ENCODE peak calls at places on chromosomes 11 and 22, in eight cellular contexts. One of them, this sample, is unnamed. For H3K9me2, the result is how much of the 10 kb centered on the place peaks cover.

GRCh38 chr11:17407575-17407974 is 19.1 kb upstream of the KCNJ11 start:
- DNase-seq in SK-N-SH: no peak
- DNase-seq in OCI-LY7: no peak
- DNase-seq in PC-3: no peak
- DNase-seq in HCT116: no peak
- DNase-seq in GM23248: no peak
- DNase-seq in hepatocyte: no peak
- DNase-seq in MM.1S: no peak
- DNase-seq in this sample: no peak

GRCh38 chr22:31136155-31136554 is 4.2 kb downstream of the PLA2G3 start:
- DNase-seq in SK-N-SH: no peak
- DNase-seq in OCI-LY7: no peak
- DNase-seq in PC-3: no peak
- DNase-seq in HCT116: no peak
- DNase-seq in GM23248: no peak
- DNase-seq in hepatocyte: no peak
- DNase-seq in MM.1S: no peak
- DNase-seq in this sample: no peak

GRCh38 chr11:113351490-113351889 is 36.1 kb upstream of the ANKK1 start:
- DNase-seq in SK-N-SH: no peak
- DNase-seq in OCI-LY7: no peak
- DNase-seq in PC-3: no peak
- DNase-seq in HCT116: no peak
- DNase-seq in GM23248: no peak
- DNase-seq in hepatocyte: peak
- DNase-seq in MM.1S: no peak
- DNase-seq in this sample: no peak

GRCh38 chr11:105960252-105961245 is 61.5 kb downstream of the MSANTD4 start:
- DNase-seq in SK-N-SH: no peak
- DNase-seq in OCI-LY7: no peak
- DNase-seq in PC-3: no peak
- DNase-seq in HCT116: no peak
- DNase-seq in GM23248: no peak
- DNase-seq in hepatocyte: peak
- DNase-seq in MM.1S: no peak
- DNase-seq in this sample: peak

GRCh38 chr11:11265994-11266606 is 87.0 kb downstream of the CSNK2A3 start:
- DNase-seq in SK-N-SH: peak
- DNase-seq in OCI-LY7: peak
- DNase-seq in PC-3: peak
- DNase-seq in HCT116: peak
- DNase-seq in GM23248: peak
- DNase-seq in hepatocyte: peak
- DNase-seq in MM.1S: peak
- DNase-seq in this sample: peak

GRCh38 chr11:118215262-118215661 is 9.5 kb downstream of the JAML start:
- DNase-seq in SK-N-SH: no peak
- DNase-seq in OCI-LY7: peak
- DNase-seq in PC-3: no peak
- DNase-seq in HCT116: no peak
- DNase-seq in GM23248: no peak
- DNase-seq in hepatocyte: no peak
- DNase-seq in MM.1S: no peak
- DNase-seq in this sample: no peak

GRCh38 chr11:9397746-9398680 is 13.6 kb downstream of the IPO7 start:
- DNase-seq in SK-N-SH: no peak
- DNase-seq in OCI-LY7: no peak
- DNase-seq in PC-3: no peak
- DNase-seq in HCT116: no peak
- DNase-seq in GM23248: peak
- DNase-seq in hepatocyte: no peak
- DNase-seq in MM.1S: no peak
- DNase-seq in this sample: no peak

GRCh38 chr22:19178659-19179471 is at the start of gene SLC25A1:
- DNase-seq in SK-N-SH: peak
- DNase-seq in OCI-LY7: peak
- DNase-seq in PC-3: peak
- DNase-seq in HCT116: peak
- DNase-seq in GM23248: peak
- DNase-seq in hepatocyte: peak
- DNase-seq in MM.1S: peak
- DNase-seq in this sample: peak

GRCh38 chr11:103903621-103904323 is 132.7 kb upstream of the DDI1 start:
- DNase-seq in SK-N-SH: no peak
- DNase-seq in OCI-LY7: peak
- DNase-seq in PC-3: no peak
- DNase-seq in HCT116: no peak
- DNase-seq in GM23248: no peak
- DNase-seq in hepatocyte: no peak
- DNase-seq in MM.1S: peak
- DNase-seq in this sample: no peak

GRCh38 chr22:50046019-50046415 is 12.1 kb downstream of the TTLL8 start:
- DNase-seq in SK-N-SH: no peak
- DNase-seq in OCI-LY7: no peak
- DNase-seq in PC-3: no peak
- DNase-seq in HCT116: no peak
- DNase-seq in GM23248: no peak
- DNase-seq in hepatocyte: no peak
- DNase-seq in MM.1S: no peak
- DNase-seq in this sample: peak

GRCh38 chr22:19823638-19824196 is 31.0 kb downstream of the GNB1L start:
- DNase-seq in SK-N-SH: no peak
- DNase-seq in OCI-LY7: no peak
- DNase-seq in PC-3: no peak
- DNase-seq in HCT116: no peak
- DNase-seq in GM23248: no peak
- DNase-seq in hepatocyte: peak
- DNase-seq in MM.1S: peak
- DNase-seq in this sample: no peak

GRCh38 chr11:15176646-15177163 is 62.0 kb downstream of the INSC start:
- DNase-seq in SK-N-SH: no peak
- DNase-seq in OCI-LY7: no peak
- DNase-seq in PC-3: no peak
- DNase-seq in HCT116: no peak
- DNase-seq in GM23248: no peak
- DNase-seq in hepatocyte: no peak
- DNase-seq in MM.1S: no peak
- DNase-seq in this sample: no peak

GRCh38 chr11:2270322-2271076 is at the start of gene ASCL2:
- DNase-seq in SK-N-SH: peak
- DNase-seq in OCI-LY7: no peak
- DNase-seq in PC-3: no peak
- DNase-seq in HCT116: no peak
- DNase-seq in GM23248: no peak
- DNase-seq in hepatocyte: peak
- DNase-seq in MM.1S: no peak
- DNase-seq in this sample: peak

GRCh38 chr22:47129902-47130301 is 367.5 kb downstream of the TBC1D22A start:
- DNase-seq in SK-N-SH: no peak
- DNase-seq in OCI-LY7: no peak
- DNase-seq in PC-3: peak
- DNase-seq in HCT116: peak
- DNase-seq in GM23248: peak
- DNase-seq in hepatocyte: peak
- DNase-seq in MM.1S: no peak
- DNase-seq in this sample: no peak

GRCh38 chr22:45872659-45873263 is 104.2 kb downstream of the WNT7B start:
- DNase-seq in SK-N-SH: no peak
- DNase-seq in OCI-LY7: no peak
- DNase-seq in PC-3: no peak
- DNase-seq in HCT116: no peak
- DNase-seq in GM23248: no peak
- DNase-seq in hepatocyte: no peak
- DNase-seq in MM.1S: no peak
- DNase-seq in this sample: no peak

GRCh38 chr11:108895579-108896480 is 231.0 kb downstream of the DDX10 start:
- DNase-seq in SK-N-SH: no peak
- DNase-seq in OCI-LY7: no peak
- DNase-seq in PC-3: peak
- DNase-seq in HCT116: no peak
- DNase-seq in GM23248: peak
- DNase-seq in hepatocyte: no peak
- DNase-seq in MM.1S: no peak
- DNase-seq in this sample: no peak

GRCh38 chr11:126664193-126664592 is 308.7 kb downstream of the ST3GAL4 start:
- DNase-seq in SK-N-SH: no peak
- DNase-seq in OCI-LY7: no peak
- DNase-seq in PC-3: no peak
- DNase-seq in HCT116: no peak
- DNase-seq in GM23248: no peak
- DNase-seq in hepatocyte: no peak
- DNase-seq in MM.1S: no peak
- DNase-seq in this sample: no peak

GRCh38 chr11:126664643-126665042 is 309.2 kb downstream of the ST3GAL4 start:
- DNase-seq in SK-N-SH: no peak
- DNase-seq in OCI-LY7: no peak
- DNase-seq in PC-3: no peak
- DNase-seq in HCT116: no peak
- DNase-seq in GM23248: no peak
- DNase-seq in hepatocyte: no peak
- DNase-seq in MM.1S: no peak
- DNase-seq in this sample: no peak

GRCh38 chr11:126669416-126669815 is 313.9 kb downstream of the ST3GAL4 start:
- DNase-seq in SK-N-SH: no peak
- DNase-seq in OCI-LY7: no peak
- DNase-seq in PC-3: no peak
- DNase-seq in HCT116: no peak
- DNase-seq in GM23248: peak
- DNase-seq in hepatocyte: no peak
- DNase-seq in MM.1S: no peak
- DNase-seq in this sample: no peak
- TF ChIP-seq EZH2phosphoT487 in SK-N-SH: no peak
- TF ChIP-seq EZH2phosphoT487 in OCI-LY7: no peak
- TF ChIP-seq EZH2phosphoT487 in PC-3: no peak
- TF ChIP-seq EZH2phosphoT487 in HCT116: no peak
- TF ChIP-seq EZH2phosphoT487 in GM23248: no peak
- TF ChIP-seq EZH2phosphoT487 in hepatocyte: no peak
- TF ChIP-seq EZH2phosphoT487 in MM.1S: no peak
- TF ChIP-seq EZH2phosphoT487 in this sample: no peak

GRCh38 chr11:6356503-6356902 is 33.8 kb upstream of the SMPD1 start:
- DNase-seq in SK-N-SH: no peak
- DNase-seq in OCI-LY7: no peak
- DNase-seq in PC-3: no peak
- DNase-seq in HCT116: no peak
- DNase-seq in GM23248: peak
- DNase-seq in hepatocyte: no peak
- DNase-seq in MM.1S: no peak
- DNase-seq in this sample: no peak
- H3K9me2 ChIP-seq in SK-N-SH: under half
- H3K9me2 ChIP-seq in OCI-LY7: under half
- H3K9me2 ChIP-seq in PC-3: under half
- H3K9me2 ChIP-seq in HCT116: under half
- H3K9me2 ChIP-seq in GM23248: under half
- H3K9me2 ChIP-seq in hepatocyte: under half
- H3K9me2 ChIP-seq in MM.1S: under half
- H3K9me2 ChIP-seq in this sample: under half

GRCh38 chr11:69209038-69209350 is 53.3 kb downstream of the SMIM38 start:
- DNase-seq in SK-N-SH: no peak
- DNase-seq in OCI-LY7: no peak
- DNase-seq in PC-3: no peak
- DNase-seq in HCT116: no peak
- DNase-seq in GM23248: no peak
- DNase-seq in hepatocyte: no peak
- DNase-seq in MM.1S: no peak
- DNase-seq in this sample: no peak

GRCh38 chr11:69211540-69212120 is 55.9 kb downstream of the SMIM38 start:
- DNase-seq in SK-N-SH: no peak
- DNase-seq in OCI-LY7: no peak
- DNase-seq in PC-3: no peak
- DNase-seq in HCT116: no peak
- DNase-seq in GM23248: no peak
- DNase-seq in hepatocyte: no peak
- DNase-seq in MM.1S: no peak
- DNase-seq in this sample: no peak

GRCh38 chr11:69209421-69209820 is 53.7 kb downstream of the SMIM38 start:
- DNase-seq in SK-N-SH: no peak
- DNase-seq in OCI-LY7: no peak
- DNase-seq in PC-3: no peak
- DNase-seq in HCT116: no peak
- DNase-seq in GM23248: no peak
- DNase-seq in hepatocyte: no peak
- DNase-seq in MM.1S: no peak
- DNase-seq in this sample: no peak

GRCh38 chr11:69210660-69211035 is 54.9 kb downstream of the SMIM38 start:
- DNase-seq in SK-N-SH: no peak
- DNase-seq in OCI-LY7: no peak
- DNase-seq in PC-3: no peak
- DNase-seq in HCT116: no peak
- DNase-seq in GM23248: no peak
- DNase-seq in hepatocyte: no peak
- DNase-seq in MM.1S: no peak
- DNase-seq in this sample: no peak

DNA sequence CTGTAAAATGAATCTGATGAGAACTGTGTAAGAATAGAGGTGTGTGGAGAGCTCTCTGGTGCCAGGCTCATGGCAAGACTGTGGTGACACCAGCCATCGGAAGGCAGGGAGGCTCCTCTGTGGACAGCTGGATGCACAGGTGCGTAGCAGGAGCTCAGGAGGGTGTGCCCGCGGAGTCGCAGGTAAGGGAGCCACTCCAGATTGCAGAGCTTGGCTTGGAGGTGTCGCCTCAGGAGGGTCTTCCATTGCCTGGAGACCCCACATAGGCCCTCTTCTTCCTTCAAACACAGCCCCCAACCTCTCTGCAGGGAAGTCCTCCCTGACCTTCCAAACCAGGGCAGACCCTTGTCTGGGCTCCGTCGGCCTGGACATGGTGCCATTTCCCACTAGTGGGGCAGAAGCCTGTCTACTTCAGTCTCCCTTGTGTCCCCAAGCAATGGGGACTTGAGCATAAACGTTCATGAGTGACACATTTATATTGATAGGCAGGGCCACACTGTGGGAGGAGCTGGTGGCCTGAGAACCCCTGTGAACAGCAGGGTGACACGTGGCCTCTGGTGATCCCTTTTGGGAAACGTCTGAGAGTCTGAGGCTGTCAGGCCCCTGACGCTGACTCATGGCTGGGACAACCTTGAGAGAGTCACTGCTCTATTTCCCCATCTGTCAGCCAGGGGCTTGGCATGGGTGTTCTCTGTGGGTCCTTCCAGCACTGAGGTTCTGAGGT is 54.4 kb downstream of the SMIM38 start:
- DNase-seq in SK-N-SH: no peak
- DNase-seq in OCI-LY7: no peak
- DNase-seq in PC-3: no peak
- DNase-seq in HCT116: no peak
- DNase-seq in GM23248: peak
- DNase-seq in hepatocyte: peak
- DNase-seq in MM.1S: no peak
- DNase-seq in this sample: no peak
- TF ChIP-seq EZH2phosphoT487 in SK-N-SH: no peak
- TF ChIP-seq EZH2phosphoT487 in OCI-LY7: no peak
- TF ChIP-seq EZH2phosphoT487 in PC-3: no peak
- TF ChIP-seq EZH2phosphoT487 in HCT116: no peak
- TF ChIP-seq EZH2phosphoT487 in GM23248: no peak
- TF ChIP-seq EZH2phosphoT487 in hepatocyte: no peak
- TF ChIP-seq EZH2phosphoT487 in MM.1S: no peak
- TF ChIP-seq EZH2phosphoT487 in this sample: no peak

DNA sequence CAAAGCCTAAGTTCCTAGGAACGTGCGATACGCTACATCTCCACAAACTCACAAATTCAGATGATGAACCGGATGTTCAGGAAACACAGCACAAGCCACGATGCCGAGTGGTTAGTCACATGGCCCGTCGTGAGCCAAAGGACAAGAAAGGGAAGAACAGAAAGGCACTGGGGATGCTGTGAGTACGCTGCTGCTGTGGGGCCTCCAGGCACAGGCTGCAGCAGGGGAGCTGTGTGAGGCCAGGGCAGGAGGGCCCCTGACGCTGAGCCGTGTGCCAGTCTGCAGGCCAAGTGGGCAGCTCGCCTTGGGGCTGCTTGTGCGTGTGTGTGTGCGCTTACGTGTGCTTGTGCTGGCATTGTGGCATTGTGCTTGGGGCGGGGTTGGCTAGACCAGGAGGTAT is 89.4 kb downstream of the CTTN start:
- DNase-seq in SK-N-SH: no peak
- DNase-seq in OCI-LY7: no peak
- DNase-seq in PC-3: no peak
- DNase-seq in HCT116: no peak
- DNase-seq in GM23248: no peak
- DNase-seq in hepatocyte: no peak
- DNase-seq in MM.1S: no peak
- DNase-seq in this sample: no peak
- H3K9me2 ChIP-seq in SK-N-SH: under half
- H3K9me2 ChIP-seq in OCI-LY7: under half
- H3K9me2 ChIP-seq in PC-3: under half
- H3K9me2 ChIP-seq in HCT116: under half
- H3K9me2 ChIP-seq in GM23248: under half
- H3K9me2 ChIP-seq in hepatocyte: under half
- H3K9me2 ChIP-seq in MM.1S: under half
- H3K9me2 ChIP-seq in this sample: under half

This sample was measured in GM23338.